ENCODE peak calls at places on chromosomes 12 and 14, in seven cellular contexts. G is gastrocnemius medialis; O is CD8-positive, alpha-beta T cell; B is ovary; D is left ventricle myocardium inferior; Y is dorsolateral prefrontal cortex; H is right cardiac atrium. J is an unnamed sample.

GRCh38 chr12:78586790-78587189 is 277.8 kb upstream of the SYT1 start:
- DNase-seq in G (no peak), O (no peak), B (no peak), D (no peak), Y (no peak), H (no peak), J (no peak)

GRCh38 chr12:10457760-10458159 is 4.6 kb upstream of the KLRC1 start:
- DNase-seq in G (no peak), O (no peak), B (no peak), D (no peak), Y (no peak), H (no peak), J (no peak)

GRCh38 chr12:50394469-50395029 is 1.9 kb downstream of the FAM186A start:
- DNase-seq in G (no peak), O (no peak), B (no peak), D (no peak), Y (no peak), H (no peak), J (no peak)

GRCh38 chr14:75069811-75070145 is 337 bp downstream of the ZC2HC1C start:
- DNase-seq in G (peak; percentile 82), O (no peak), B (no peak), D (no peak), Y (no peak), H (no peak), J (no peak)

GRCh38 chr12:124125472-124125871 is 152.5 kb downstream of the ZNF664 start:
- DNase-seq in G (no peak), O (no peak), B (no peak), D (no peak), Y (no peak), H (no peak), J (no peak)

GRCh38 chr12:18439541-18439940 is 178.2 kb downstream of the PIK3C2G start:
- DNase-seq in G (no peak), O (no peak), B (no peak), D (no peak), Y (no peak), H (no peak), J (no peak)

GRCh38 chr14:71730471-71730870 is 201.8 kb upstream of the RGS6 start:
- DNase-seq in G (no peak), O (no peak), B (no peak), D (no peak), Y (no peak), H (no peak), J (no peak)

GRCh38 chr12:124730455-124730932 is 133.2 kb downstream of the SCARB1 start:
- DNase-seq in G (no peak), O (no peak), B (peak; percentile 86), D (peak; percentile 50), Y (no peak), H (peak; percentile 72), J (no peak)

GRCh38 chr14:32821989-32822653 is 116.6 kb upstream of the NPAS3 start:
- DNase-seq in G (no peak), O (no peak), B (no peak), D (no peak), Y (no peak), H (no peak), J (no peak)

GRCh38 chr12:101051901-101052550 is 158.0 kb downstream of the SLC5A8 start:
- DNase-seq in G (no peak), O (no peak), B (peak; percentile 57), D (no peak), Y (no peak), H (no peak), J (no peak)

GRCh38 chr12:14850929-14851663 is 7.8 kb upstream of the ART4 start:
- DNase-seq in G (no peak), O (no peak), B (no peak), D (no peak), Y (no peak), H (no peak), J (no peak)

GRCh38 chr12:87995581-87996178 is 33.5 kb downstream of the C12orf50 start:
- DNase-seq in G (peak; percentile 4), O (peak; percentile 3), B (peak; percentile 61), D (peak; percentile 23), Y (peak; percentile 75), H (peak; percentile 68), J (peak; percentile 50)

GRCh38 chr14:49545716-49546115 is 40.5 kb downstream of the RPS29 start:
- DNase-seq in G (no peak), O (no peak), B (no peak), D (no peak), Y (no peak), H (no peak), J (no peak)

GRCh38 chr14:102590667-102591099 is 1.8 kb upstream of the RCOR1 start:
- DNase-seq in G (no peak), O (no peak), B (peak; percentile 66), D (no peak), Y (no peak), H (peak; percentile 73), J (peak; percentile 51)

GRCh38 chr14:51821822-51822221 is 38.6 kb upstream of the GNG2 start:
- DNase-seq in G (no peak), O (no peak), B (no peak), D (no peak), Y (no peak), H (no peak), J (no peak)

GRCh38 chr12:110677982-110678381 is 10.9 kb downstream of the HVCN1 start:
- DNase-seq in G (no peak), O (no peak), B (no peak), D (no peak), Y (no peak), H (no peak), J (no peak)
- H3K27ac ChIP-seq in G (peak overlapping the region; percentile 49), O (peak overlapping the region; percentile 1), B (no peak overlapping the region), D (peak overlapping the region; percentile 86), Y (no peak overlapping the region), H (no peak overlapping the region), J (no peak overlapping the region)

GRCh38 chr12:92136021-92136735 is 9.5 kb downstream of the BTG1 start:
- DNase-seq in G (no peak), O (no peak), B (no peak), D (no peak), Y (no peak), H (no peak), J (no peak)
- H3K27ac ChIP-seq in G (no peak overlapping the region), O (peak overlapping the region; percentile 92), B (no peak overlapping the region), D (peak overlapping the region; percentile 72), Y (no peak overlapping the region), H (peak overlapping the region; percentile 67), J (peak overlapping the region; percentile 18)

DNA sequence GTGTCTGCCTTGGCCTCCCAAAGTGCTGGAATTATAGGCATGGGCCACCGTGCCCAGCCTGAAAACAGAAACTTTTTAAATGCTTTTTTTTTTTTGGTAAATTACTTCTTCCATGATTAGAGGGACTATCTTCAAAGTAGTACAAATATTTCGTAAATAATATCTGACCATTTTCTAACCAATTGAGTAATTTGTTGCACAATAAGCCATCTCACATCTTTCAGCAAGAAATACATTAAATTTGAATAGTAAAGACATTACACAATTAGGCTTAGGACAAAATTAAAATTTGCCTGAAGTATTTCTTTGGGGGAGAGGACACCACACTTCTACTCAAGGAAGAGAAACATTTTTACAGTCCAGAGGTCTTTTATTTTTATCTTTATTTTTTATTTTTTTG is 84.7 kb upstream of the STRN3 start:
- DNase-seq in G (no peak), O (no peak), B (no peak), D (no peak), Y (no peak), H (no peak), J (no peak)
- H3K27ac ChIP-seq in G (no peak overlapping the region), O (no peak overlapping the region), B (no peak overlapping the region), D (no peak overlapping the region), Y (no peak overlapping the region), H (no peak overlapping the region), J (no peak overlapping the region)

GRCh38 chr14:31241450-31242114 is 34.0 kb upstream of the HECTD1 start:
- DNase-seq in G (no peak), O (no peak), B (no peak), D (no peak), Y (no peak), H (peak; percentile 39), J (no peak)
- H3K27ac ChIP-seq in G (no peak overlapping the region), O (no peak overlapping the region), B (no peak overlapping the region), D (peak overlapping the region; percentile 21), Y (no peak overlapping the region), H (no peak overlapping the region), J (peak overlapping the region; percentile 62)

DNA sequence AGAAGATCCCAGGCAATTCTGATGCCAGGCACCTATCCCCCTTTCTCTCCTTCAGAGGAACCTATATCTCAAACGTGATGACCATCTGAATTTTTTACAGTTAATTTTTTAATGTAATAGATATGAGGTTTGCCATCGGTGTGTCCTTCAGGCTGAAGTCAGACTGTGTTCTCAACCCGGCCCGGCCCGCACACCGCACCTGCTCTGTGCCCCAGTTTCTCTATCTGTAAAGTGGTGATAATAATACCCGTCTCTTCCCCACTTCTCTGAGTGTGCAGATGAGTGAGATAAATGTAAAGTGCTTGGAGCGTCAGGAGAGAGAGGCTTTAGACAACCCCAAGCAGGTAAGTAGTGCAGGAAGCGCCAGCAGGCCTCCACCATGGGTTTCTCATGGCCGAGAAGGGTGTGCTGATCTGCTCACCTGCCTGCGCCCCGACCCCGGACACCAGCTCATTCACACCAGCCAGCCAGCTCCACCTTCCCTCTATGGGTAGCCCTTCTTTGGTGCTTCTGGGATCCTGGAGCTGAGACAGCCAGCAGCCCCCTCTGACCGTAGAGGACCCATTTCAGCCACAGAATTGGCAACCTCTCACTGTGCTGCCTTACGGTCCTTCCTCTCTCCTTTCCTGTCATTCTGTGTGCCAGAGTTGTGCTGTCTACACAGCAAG is 80.0 kb downstream of the ZFP36L1 start:
- DNase-seq in G (no peak), O (no peak), B (no peak), D (no peak), Y (no peak), H (no peak), J (no peak)
- H3K27ac ChIP-seq in G (no peak overlapping the region), O (no peak overlapping the region), B (no peak overlapping the region), D (no peak overlapping the region), Y (no peak overlapping the region), H (no peak overlapping the region), J (no peak overlapping the region)

DNA sequence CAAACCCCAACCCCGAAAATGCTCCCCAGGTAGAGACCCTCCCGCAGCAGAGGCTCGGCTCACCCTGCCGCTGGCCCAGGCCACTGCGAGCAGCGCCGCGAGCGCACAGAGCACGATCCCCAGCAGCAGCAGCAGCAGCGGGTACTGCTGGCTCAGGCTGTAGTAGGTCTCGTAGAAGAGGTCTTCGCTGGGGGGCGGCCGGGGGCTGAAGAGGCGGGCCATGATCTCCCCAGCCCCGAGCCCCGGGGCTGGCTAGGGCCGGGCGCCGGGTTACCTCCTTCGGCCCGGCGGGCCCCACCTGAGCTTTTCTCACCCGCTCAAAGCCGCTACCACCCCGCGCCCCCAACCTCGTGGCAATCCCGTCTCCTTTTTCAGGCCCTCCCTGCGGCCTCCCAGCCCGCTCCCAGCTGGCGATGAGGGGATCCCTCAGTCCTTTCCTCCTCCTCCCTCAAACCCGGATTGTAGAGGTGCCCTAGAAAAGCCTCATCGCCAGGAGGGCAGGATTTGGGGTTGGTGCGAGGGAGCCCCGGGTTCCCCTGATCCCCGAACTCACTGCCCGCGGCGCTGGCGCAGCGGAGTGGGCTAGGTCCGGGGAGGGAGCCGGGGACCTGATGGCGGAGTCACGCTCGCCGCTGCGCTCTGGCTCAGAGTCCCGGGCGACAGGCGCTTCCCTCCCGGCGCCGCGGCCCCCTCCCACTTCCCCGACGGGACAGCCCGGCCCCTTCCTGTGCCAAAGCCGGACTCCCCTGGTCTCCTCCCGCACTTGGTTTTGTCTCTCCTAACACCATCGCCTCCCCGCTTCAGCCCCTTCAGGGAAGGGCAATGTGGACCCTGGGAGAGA is at the start of gene ADCY4:
- DNase-seq in G (no peak), O (no peak), B (no peak), D (peak; percentile 68), Y (no peak), H (peak; percentile 88), J (no peak)
- H3K27ac ChIP-seq in G (peak within 1 kb of the TSS; percentile 78), O (no peak within 1 kb of the TSS), B (peak within 1 kb of the TSS; percentile 13), D (peak within 1 kb of the TSS; percentile 95), Y (no peak within 1 kb of the TSS), H (peak within 1 kb of the TSS; percentile 74), J (no peak within 1 kb of the TSS)

GRCh38 chr12:110304061-110304551 is 23.1 kb downstream of the ATP2A2 start:
- DNase-seq in G (no peak), O (no peak), B (no peak), D (no peak), Y (no peak), H (no peak), J (no peak)
- H3K27ac ChIP-seq in G (peak overlapping the region; percentile 86), O (no peak overlapping the region), B (no peak overlapping the region), D (peak overlapping the region; percentile 3), Y (no peak overlapping the region), H (no peak overlapping the region), J (peak overlapping the region; percentile 16)

J was measured in tibial artery.